ENCODE peak calls at places on chromosomes 1 and 21, in six cellular contexts. B is pancreas, Q is natural killer cell, H is GM06990, R is cardiac fibroblast, W is fibroblast of lung. U is an unnamed sample.

GRCh38 chr1:245990315-245991022 is 516.6 kb downstream of the SMYD3 start:
- DNase-seq in B (no peak), Q (no peak), H (no peak), R (no peak), W (no peak), U (no peak)

GRCh38 chr1:199295102-199295501 is 656.3 kb downstream of the PTPRC start:
- DNase-seq in B (no peak), Q (no peak), H (no peak), R (no peak), W (no peak), U (no peak)

GRCh38 chr1:180945151-180945550 is 32.5 kb downstream of the KIAA1614 start:
- DNase-seq in B (no peak), Q (no peak), H (no peak), R (no peak), W (no peak), U (no peak)

GRCh38 chr1:218380125-218380977 is 35.2 kb downstream of the TGFB2 start:
- DNase-seq in B (no peak), Q (no peak), H (no peak), R (peak; percentile 83), W (peak; percentile 94), U (peak; percentile 87)

GRCh38 chr1:223430221-223430620 is 37.0 kb downstream of the CCDC185 start:
- DNase-seq in B (no peak), Q (no peak), H (no peak), R (no peak), W (no peak), U (no peak)

GRCh38 chr1:75548721-75549480 is 62.0 kb downstream of the SLC44A5 start:
- DNase-seq in B (no peak), Q (no peak), H (no peak), R (peak; percentile 9), W (peak; percentile 92), U (no peak)

GRCh38 chr1:169949139-169949538 is 55.4 kb upstream of the SCYL3 start:
- DNase-seq in B (no peak), Q (no peak), H (no peak), R (peak; percentile 41), W (peak; percentile 64), U (no peak)

GRCh38 chr1:83735525-83735924 is 263.4 kb downstream of the TTLL7 start:
- DNase-seq in B (no peak), Q (no peak), H (no peak), R (no peak), W (no peak), U (no peak)

GRCh38 chr1:165414620-165415019 is 30.3 kb downstream of the RXRG start:
- DNase-seq in B (no peak), Q (no peak), H (no peak), R (no peak), W (no peak), U (no peak)

GRCh38 chr1:66240491-66241484 is 293.2 kb upstream of the SGIP1 start:
- DNase-seq in B (no peak), Q (no peak), H (no peak), R (no peak), W (peak; percentile 28), U (no peak)

GRCh38 chr1:164726235-164726634 is 167.3 kb downstream of the PBX1 start:
- DNase-seq in B (no peak), Q (no peak), H (no peak), R (peak; percentile 96), W (peak; percentile 90), U (peak; percentile 90)

GRCh38 chr21:29075706-29076447 is 2.4 kb upstream of the CCT8 start:
- DNase-seq in B (no peak), Q (no peak), H (no peak), R (no peak), W (peak; percentile 38), U (no peak)

GRCh38 chr21:26966360-26966977 is 419 bp downstream of the ADAMTS5 start:
- DNase-seq in B (peak; percentile 59), Q (no peak), H (no peak), R (peak; percentile 17), W (peak; percentile 19), U (no peak)

GRCh38 chr1:170698301-170698700 is 34.4 kb downstream of the PRRX1 start:
- DNase-seq in B (no peak), Q (no peak), H (no peak), R (no peak), W (no peak), U (no peak)

GRCh38 chr1:8873001-8873400 is 5.5 kb downstream of the ENO1 start:
- DNase-seq in B (no peak), Q (no peak), H (no peak), R (no peak), W (no peak), U (no peak)

GRCh38 chr1:228838717-228839500 is 103.6 kb downstream of the RHOU start:
- DNase-seq in B (no peak), Q (no peak), H (no peak), R (peak; percentile 14), W (peak; percentile 48), U (no peak)
- TF ChIP-seq CTCF in B (no peak), Q (no peak), H (no peak), R (no peak), W (no peak), U (no peak)

GRCh38 chr21:34762761-34763160 is 94.0 kb downstream of the CLIC6 start:
- DNase-seq in B (no peak), Q (no peak), H (no peak), R (peak; percentile 16), W (peak; percentile 82), U (peak; percentile 33)
- TF ChIP-seq CTCF in B (no peak), Q (no peak), H (no peak), R (no peak), W (no peak), U (no peak)

DNA sequence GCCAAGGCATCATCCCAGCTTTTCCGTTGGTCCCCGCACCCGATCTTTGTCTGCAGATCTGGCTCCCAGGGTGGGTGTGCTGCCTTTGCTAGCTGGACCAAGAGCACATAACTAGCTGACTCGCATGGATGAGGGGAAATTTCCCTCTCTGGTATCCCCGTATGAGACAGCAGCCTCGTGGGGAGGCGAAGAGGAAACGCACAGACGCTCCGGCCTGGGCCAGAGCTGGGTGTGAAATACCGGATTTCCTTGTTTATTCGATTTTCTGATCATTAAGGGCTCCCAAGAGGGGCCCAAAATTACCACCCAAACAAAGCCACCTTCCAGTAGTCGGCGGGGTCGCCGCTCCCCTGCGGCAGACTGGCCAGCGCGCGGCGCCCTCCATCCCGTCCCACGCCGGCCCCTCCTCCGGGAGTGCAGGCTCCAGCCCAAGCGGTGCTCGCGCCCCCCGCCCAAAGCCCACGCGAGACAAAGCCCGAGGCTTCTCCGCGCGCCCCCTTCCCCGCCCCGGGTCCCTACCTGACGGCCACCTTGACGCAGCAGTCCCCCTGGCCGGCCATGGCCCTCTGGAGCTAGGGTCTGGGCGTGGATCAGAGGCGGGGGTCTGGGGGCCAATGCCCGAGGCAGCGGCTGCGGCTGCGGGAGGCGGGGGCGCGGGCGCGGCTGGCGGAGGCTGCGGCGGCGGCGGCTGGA is 544 bp downstream of the KIF21B start:
- DNase-seq in B (peak; percentile 65), Q (peak; percentile 52), H (peak; percentile 46), R (no peak), W (no peak), U (no peak)
- TF ChIP-seq CTCF in B (no peak), Q (no peak), H (no peak), R (no peak), W (peak; percentile 1), U (no peak)

DNA sequence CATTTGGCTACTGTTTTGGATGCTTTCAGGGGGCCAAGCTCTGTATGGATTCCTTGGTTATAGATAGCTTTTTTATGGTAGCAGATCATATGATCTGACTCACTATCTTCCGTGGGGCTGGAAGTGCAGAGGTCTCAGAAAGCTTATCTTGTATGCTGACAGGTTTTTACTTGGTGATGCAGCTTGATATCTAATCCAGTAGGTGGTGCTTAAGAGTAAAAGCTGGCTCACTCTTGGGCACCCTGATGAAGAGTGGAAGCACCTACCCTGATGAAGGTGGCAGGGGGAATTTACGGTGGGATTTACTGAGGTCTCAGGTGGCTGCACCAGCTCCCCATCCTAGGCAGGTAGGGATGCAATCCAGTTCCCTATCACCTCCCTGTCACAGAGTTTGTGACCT is 151.2 kb downstream of the PTBP2 start:
- DNase-seq in B (no peak), Q (no peak), H (no peak), R (no peak), W (no peak), U (no peak)
- TF ChIP-seq CTCF in B (no peak), Q (no peak), H (no peak), R (no peak), W (no peak), U (no peak)

DNA sequence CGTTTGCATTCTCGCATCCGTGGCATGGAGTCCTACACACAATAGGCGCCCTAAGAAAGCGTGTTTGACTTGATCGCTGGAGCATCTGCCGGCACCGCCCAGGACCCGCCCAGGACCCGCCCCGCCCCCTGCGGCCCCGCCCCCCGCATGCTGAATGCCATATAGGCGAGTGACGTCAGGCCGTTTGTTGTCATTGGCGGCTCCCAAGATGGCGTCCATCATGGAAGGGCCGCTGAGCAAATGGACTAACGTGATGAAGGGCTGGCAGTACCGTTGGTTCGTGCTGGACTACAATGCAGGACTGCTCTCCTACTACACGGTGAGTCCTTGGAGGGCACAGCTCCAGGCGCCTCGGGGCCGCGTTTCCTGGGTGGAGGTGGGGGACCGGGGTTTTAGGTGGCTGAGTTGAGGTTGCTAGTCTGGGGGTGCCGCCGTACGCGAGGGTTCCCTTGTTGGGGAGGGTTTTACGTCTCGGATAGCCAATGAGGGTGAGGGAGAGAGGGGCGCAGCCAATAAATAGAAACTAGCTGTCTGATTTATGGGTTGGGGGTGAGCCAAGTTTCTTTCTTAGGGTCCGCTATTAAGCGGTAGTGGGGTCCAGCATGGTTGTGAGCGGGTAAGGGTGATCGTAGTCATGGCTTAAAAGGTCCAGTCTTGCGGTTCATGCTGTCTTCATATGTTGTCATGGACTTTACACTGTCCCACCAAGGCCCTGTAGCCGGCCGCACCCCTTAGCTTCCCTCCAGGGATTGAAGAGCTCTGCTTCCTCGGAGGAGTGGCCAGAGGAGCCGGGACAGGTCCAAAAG is at the start of gene OSBPL9:
- DNase-seq in B (peak; percentile 90), Q (peak; percentile 76), H (peak; percentile 87), R (peak; percentile 92), W (peak; percentile 89), U (peak; percentile 63)
- TF ChIP-seq CTCF in B (no peak), Q (no peak), H (no peak), R (no peak), W (no peak), U (no peak)

GRCh38 chr1:117122297-117123025 is 912 bp upstream of the TRIM45 start:
- DNase-seq in B (no peak), Q (no peak), H (no peak), R (no peak), W (no peak), U (no peak)
- TF ChIP-seq CTCF in B (no peak), Q (no peak), H (no peak), R (no peak), W (no peak), U (no peak)

U was measured in AG09309.